ENCODE peak calls at places on chromosomes 1 and 21, in ten cellular contexts. One of them, this sample, is unnamed.

GRCh38 chr1:84406209-84406917 is 8.1 kb downstream of the DNASE2B start:
- DNase-seq in fibroblast of lung: peak
- DNase-seq in AG04450: no peak
- DNase-seq in choroid plexus epithelial cell: peak
- DNase-seq in foreskin fibroblast: peak
- DNase-seq in epithelial cell of esophagus: peak
- DNase-seq in lung: no peak
- DNase-seq in A549: peak
- DNase-seq in ovary: no peak
- DNase-seq in esophagus squamous epithelium: no peak
- DNase-seq in this sample: peak

GRCh38 chr1:154595621-154596020 is 12.4 kb downstream of the ADAR start:
- DNase-seq in epithelial cell of esophagus: peak
- DNase-seq in ovary: no peak
- DNase-seq in A549: no peak
- DNase-seq in foreskin fibroblast: peak
- DNase-seq in esophagus squamous epithelium: no peak
- DNase-seq in choroid plexus epithelial cell: no peak
- DNase-seq in lung: no peak
- DNase-seq in fibroblast of lung: peak
- DNase-seq in AG04450: no peak
- DNase-seq in this sample: peak

GRCh38 chr1:24793762-24794161 is 48.5 kb downstream of the CLIC4 start:
- DNase-seq in choroid plexus epithelial cell: peak
- DNase-seq in lung: no peak
- DNase-seq in AG04450: peak
- DNase-seq in fibroblast of lung: peak
- DNase-seq in epithelial cell of esophagus: no peak
- DNase-seq in ovary: no peak
- DNase-seq in foreskin fibroblast: peak
- DNase-seq in esophagus squamous epithelium: no peak
- DNase-seq in A549: peak
- DNase-seq in this sample: no peak

GRCh38 chr1:18726388-18726787 is 95.7 kb downstream of the PAX7 start:
- DNase-seq in A549: no peak
- DNase-seq in choroid plexus epithelial cell: no peak
- DNase-seq in ovary: no peak
- DNase-seq in fibroblast of lung: no peak
- DNase-seq in lung: no peak
- DNase-seq in esophagus squamous epithelium: no peak
- DNase-seq in AG04450: no peak
- DNase-seq in epithelial cell of esophagus: peak
- DNase-seq in foreskin fibroblast: no peak
- DNase-seq in this sample: no peak

GRCh38 chr1:232542633-232543032 is 87.3 kb downstream of the SIPA1L2 start:
- DNase-seq in lung: no peak
- DNase-seq in AG04450: no peak
- DNase-seq in choroid plexus epithelial cell: no peak
- DNase-seq in ovary: no peak
- DNase-seq in fibroblast of lung: no peak
- DNase-seq in foreskin fibroblast: no peak
- DNase-seq in A549: no peak
- DNase-seq in esophagus squamous epithelium: no peak
- DNase-seq in epithelial cell of esophagus: no peak
- DNase-seq in this sample: no peak

GRCh38 chr1:222105393-222105737 is 363.5 kb upstream of the DUSP10 start:
- DNase-seq in foreskin fibroblast: no peak
- DNase-seq in A549: no peak
- DNase-seq in AG04450: no peak
- DNase-seq in lung: no peak
- DNase-seq in esophagus squamous epithelium: no peak
- DNase-seq in choroid plexus epithelial cell: no peak
- DNase-seq in ovary: no peak
- DNase-seq in fibroblast of lung: no peak
- DNase-seq in epithelial cell of esophagus: no peak
- DNase-seq in this sample: no peak

GRCh38 chr1:32925360-32926142 is 24.4 kb upstream of the TMEM54 start:
- DNase-seq in choroid plexus epithelial cell: peak
- DNase-seq in foreskin fibroblast: no peak
- DNase-seq in ovary: no peak
- DNase-seq in esophagus squamous epithelium: no peak
- DNase-seq in AG04450: no peak
- DNase-seq in fibroblast of lung: peak
- DNase-seq in lung: peak
- DNase-seq in A549: no peak
- DNase-seq in epithelial cell of esophagus: peak
- DNase-seq in this sample: peak

GRCh38 chr1:168343566-168343965 is 62.9 kb downstream of the TBX19 start:
- DNase-seq in epithelial cell of esophagus: no peak
- DNase-seq in fibroblast of lung: no peak
- DNase-seq in AG04450: no peak
- DNase-seq in lung: no peak
- DNase-seq in foreskin fibroblast: no peak
- DNase-seq in esophagus squamous epithelium: no peak
- DNase-seq in choroid plexus epithelial cell: no peak
- DNase-seq in A549: peak
- DNase-seq in ovary: no peak
- DNase-seq in this sample: no peak

GRCh38 chr1:212482352-212483153 is 49.8 kb downstream of the NENF start:
- DNase-seq in ovary: no peak
- DNase-seq in foreskin fibroblast: no peak
- DNase-seq in choroid plexus epithelial cell: peak
- DNase-seq in fibroblast of lung: peak
- DNase-seq in A549: peak
- DNase-seq in lung: no peak
- DNase-seq in esophagus squamous epithelium: no peak
- DNase-seq in AG04450: no peak
- DNase-seq in epithelial cell of esophagus: no peak
- DNase-seq in this sample: no peak

GRCh38 chr21:44525431-44526095 is 14.4 kb downstream of the KRTAP10-1 start:
- DNase-seq in lung: no peak
- DNase-seq in esophagus squamous epithelium: no peak
- DNase-seq in fibroblast of lung: no peak
- DNase-seq in foreskin fibroblast: no peak
- DNase-seq in ovary: no peak
- DNase-seq in A549: no peak
- DNase-seq in epithelial cell of esophagus: no peak
- DNase-seq in AG04450: no peak
- DNase-seq in choroid plexus epithelial cell: no peak
- DNase-seq in this sample: no peak

GRCh38 chr1:53605181-53605580 is 133.8 kb downstream of the GLIS1 start:
- DNase-seq in epithelial cell of esophagus: no peak
- DNase-seq in fibroblast of lung: no peak
- DNase-seq in A549: no peak
- DNase-seq in foreskin fibroblast: no peak
- DNase-seq in ovary: no peak
- DNase-seq in esophagus squamous epithelium: no peak
- DNase-seq in choroid plexus epithelial cell: no peak
- DNase-seq in lung: no peak
- DNase-seq in AG04450: no peak
- DNase-seq in this sample: no peak

GRCh38 chr1:110465038-110465813 is 14.3 kb downstream of the PROK1 start:
- DNase-seq in fibroblast of lung: no peak
- DNase-seq in lung: no peak
- DNase-seq in epithelial cell of esophagus: peak
- DNase-seq in A549: no peak
- DNase-seq in esophagus squamous epithelium: no peak
- DNase-seq in AG04450: no peak
- DNase-seq in foreskin fibroblast: no peak
- DNase-seq in choroid plexus epithelial cell: no peak
- DNase-seq in ovary: no peak
- DNase-seq in this sample: peak

GRCh38 chr21:41164981-41165650 is 2.8 kb upstream of the BACE2 start:
- DNase-seq in epithelial cell of esophagus: peak
- DNase-seq in lung: no peak
- DNase-seq in choroid plexus epithelial cell: no peak
- DNase-seq in esophagus squamous epithelium: no peak
- DNase-seq in AG04450: no peak
- DNase-seq in ovary: peak
- DNase-seq in foreskin fibroblast: peak
- DNase-seq in A549: peak
- DNase-seq in fibroblast of lung: peak
- DNase-seq in this sample: peak

GRCh38 chr1:22044690-22045420 is 7.7 kb upstream of the CDC42 start:
- DNase-seq in lung: no peak
- DNase-seq in esophagus squamous epithelium: no peak
- DNase-seq in AG04450: no peak
- DNase-seq in fibroblast of lung: peak
- DNase-seq in choroid plexus epithelial cell: peak
- DNase-seq in foreskin fibroblast: peak
- DNase-seq in ovary: no peak
- DNase-seq in A549: no peak
- DNase-seq in epithelial cell of esophagus: peak
- DNase-seq in this sample: peak

GRCh38 chr1:3436451-3436850 is 18.0 kb upstream of the ARHGEF16 start:
- DNase-seq in esophagus squamous epithelium: no peak
- DNase-seq in A549: no peak
- DNase-seq in fibroblast of lung: no peak
- DNase-seq in AG04450: no peak
- DNase-seq in foreskin fibroblast: no peak
- DNase-seq in ovary: no peak
- DNase-seq in lung: no peak
- DNase-seq in choroid plexus epithelial cell: no peak
- DNase-seq in epithelial cell of esophagus: no peak
- DNase-seq in this sample: no peak

GRCh38 chr1:77872645-77873044 is 15.8 kb upstream of the NEXN start:
- DNase-seq in choroid plexus epithelial cell: no peak
- DNase-seq in A549: no peak
- DNase-seq in esophagus squamous epithelium: no peak
- DNase-seq in lung: no peak
- DNase-seq in ovary: no peak
- DNase-seq in foreskin fibroblast: no peak
- DNase-seq in fibroblast of lung: no peak
- DNase-seq in AG04450: no peak
- DNase-seq in epithelial cell of esophagus: no peak
- DNase-seq in this sample: no peak

GRCh38 chr21:17688912-17689874 is 76.5 kb upstream of the BTG3 start:
- DNase-seq in ovary: peak
- DNase-seq in foreskin fibroblast: no peak
- DNase-seq in epithelial cell of esophagus: peak
- DNase-seq in lung: peak
- DNase-seq in choroid plexus epithelial cell: peak
- DNase-seq in A549: peak
- DNase-seq in fibroblast of lung: peak
- DNase-seq in esophagus squamous epithelium: no peak
- DNase-seq in AG04450: no peak
- DNase-seq in this sample: peak

GRCh38 chr21:38768385-38769071 is 37.2 kb upstream of the ETS2 start:
- DNase-seq in fibroblast of lung: peak
- DNase-seq in epithelial cell of esophagus: peak
- DNase-seq in A549: peak
- DNase-seq in lung: no peak
- DNase-seq in esophagus squamous epithelium: no peak
- DNase-seq in foreskin fibroblast: peak
- DNase-seq in ovary: no peak
- DNase-seq in AG04450: peak
- DNase-seq in choroid plexus epithelial cell: peak
- DNase-seq in this sample: peak

GRCh38 chr1:21956720-21957552 is 19.8 kb upstream of the HSPG2 start:
- DNase-seq in esophagus squamous epithelium: no peak
- DNase-seq in choroid plexus epithelial cell: no peak
- DNase-seq in epithelial cell of esophagus: peak
- DNase-seq in A549: no peak
- DNase-seq in AG04450: no peak
- DNase-seq in lung: peak
- DNase-seq in foreskin fibroblast: peak
- DNase-seq in fibroblast of lung: peak
- DNase-seq in ovary: no peak
- DNase-seq in this sample: peak

GRCh38 chr21:38930838-38931237 is 125.1 kb downstream of the ETS2 start:
- DNase-seq in AG04450: peak
- DNase-seq in foreskin fibroblast: peak
- DNase-seq in epithelial cell of esophagus: peak
- DNase-seq in esophagus squamous epithelium: no peak
- DNase-seq in A549: no peak
- DNase-seq in choroid plexus epithelial cell: peak
- DNase-seq in ovary: peak
- DNase-seq in fibroblast of lung: no peak
- DNase-seq in lung: peak
- DNase-seq in this sample: peak

GRCh38 chr1:56387071-56387747 is 192.2 kb downstream of the PLPP3 start:
- DNase-seq in choroid plexus epithelial cell: no peak
- DNase-seq in esophagus squamous epithelium: no peak
- DNase-seq in AG04450: no peak
- DNase-seq in ovary: no peak
- DNase-seq in fibroblast of lung: peak
- DNase-seq in A549: no peak
- DNase-seq in lung: no peak
- DNase-seq in epithelial cell of esophagus: no peak
- DNase-seq in foreskin fibroblast: no peak
- DNase-seq in this sample: peak

GRCh38 chr1:207049514-207049913 is 1.5 kb downstream of the YOD1 start:
- DNase-seq in esophagus squamous epithelium: no peak
- DNase-seq in choroid plexus epithelial cell: no peak
- DNase-seq in epithelial cell of esophagus: no peak
- DNase-seq in lung: no peak
- DNase-seq in AG04450: no peak
- DNase-seq in ovary: no peak
- DNase-seq in fibroblast of lung: no peak
- DNase-seq in A549: no peak
- DNase-seq in foreskin fibroblast: no peak
- DNase-seq in this sample: no peak
- H3K4me3 ChIP-seq in esophagus squamous epithelium: peak
- H3K4me3 ChIP-seq in choroid plexus epithelial cell: no peak
- H3K4me3 ChIP-seq in epithelial cell of esophagus: peak
- H3K4me3 ChIP-seq in lung: no peak
- H3K4me3 ChIP-seq in AG04450: peak
- H3K4me3 ChIP-seq in ovary: peak
- H3K4me3 ChIP-seq in fibroblast of lung: peak
- H3K4me3 ChIP-seq in A549: peak
- H3K4me3 ChIP-seq in foreskin fibroblast: peak
- H3K4me3 ChIP-seq in this sample: no peak

GRCh38 chr1:28648493-28649238 is at the start of gene RNU11:
- DNase-seq in choroid plexus epithelial cell: peak
- DNase-seq in lung: peak
- DNase-seq in epithelial cell of esophagus: peak
- DNase-seq in esophagus squamous epithelium: peak
- DNase-seq in ovary: peak
- DNase-seq in fibroblast of lung: peak
- DNase-seq in foreskin fibroblast: peak
- DNase-seq in A549: peak
- DNase-seq in AG04450: peak
- DNase-seq in this sample: peak
- TF ChIP-seq CTCF in choroid plexus epithelial cell: no peak
- TF ChIP-seq CTCF in lung: no peak
- TF ChIP-seq CTCF in epithelial cell of esophagus: no peak
- TF ChIP-seq CTCF in esophagus squamous epithelium: no peak
- TF ChIP-seq CTCF in ovary: no peak
- TF ChIP-seq CTCF in fibroblast of lung: no peak
- TF ChIP-seq CTCF in foreskin fibroblast: no peak
- TF ChIP-seq CTCF in A549: no peak
- TF ChIP-seq CTCF in AG04450: no peak
- TF ChIP-seq CTCF in this sample: no peak

GRCh38 chr1:216892581-216892980 is 169.4 kb upstream of the ESRRG start:
- DNase-seq in esophagus squamous epithelium: no peak
- DNase-seq in foreskin fibroblast: no peak
- DNase-seq in epithelial cell of esophagus: no peak
- DNase-seq in ovary: no peak
- DNase-seq in fibroblast of lung: no peak
- DNase-seq in choroid plexus epithelial cell: no peak
- DNase-seq in A549: no peak
- DNase-seq in AG04450: no peak
- DNase-seq in lung: no peak
- DNase-seq in this sample: no peak
- H3K4me3 ChIP-seq in esophagus squamous epithelium: no peak
- H3K4me3 ChIP-seq in foreskin fibroblast: no peak
- H3K4me3 ChIP-seq in epithelial cell of esophagus: no peak
- H3K4me3 ChIP-seq in ovary: no peak
- H3K4me3 ChIP-seq in fibroblast of lung: no peak
- H3K4me3 ChIP-seq in choroid plexus epithelial cell: no peak
- H3K4me3 ChIP-seq in A549: no peak
- H3K4me3 ChIP-seq in AG04450: no peak
- H3K4me3 ChIP-seq in lung: no peak
- H3K4me3 ChIP-seq in this sample: no peak

GRCh38 chr1:14415396-14415795 is 183.1 kb upstream of the KAZN start:
- DNase-seq in A549: no peak
- DNase-seq in epithelial cell of esophagus: no peak
- DNase-seq in esophagus squamous epithelium: no peak
- DNase-seq in fibroblast of lung: no peak
- DNase-seq in AG04450: no peak
- DNase-seq in ovary: no peak
- DNase-seq in lung: no peak
- DNase-seq in choroid plexus epithelial cell: no peak
- DNase-seq in foreskin fibroblast: no peak
- DNase-seq in this sample: no peak
- TF ChIP-seq CTCF in A549: no peak
- TF ChIP-seq CTCF in epithelial cell of esophagus: no peak
- TF ChIP-seq CTCF in esophagus squamous epithelium: no peak
- TF ChIP-seq CTCF in fibroblast of lung: no peak
- TF ChIP-seq CTCF in AG04450: no peak
- TF ChIP-seq CTCF in ovary: no peak
- TF ChIP-seq CTCF in lung: no peak
- TF ChIP-seq CTCF in choroid plexus epithelial cell: peak
- TF ChIP-seq CTCF in foreskin fibroblast: no peak
- TF ChIP-seq CTCF in this sample: no peak